ENCODE peak calls at places on chromosomes 3 and 15, in five cellular contexts. H is fibroblast of mammary gland, C is kidney epithelial cell, F is tibial artery, T is fibroblast of pulmonary artery. J is an unnamed sample.

GRCh38 chr15:51160484-51160883 is 65.8 kb upstream of the TNFAIP8L3 start:
- DNase-seq in H (no peak), C (no peak), F (no peak), T (no peak), J (no peak)

GRCh38 chr3:132135628-132136333 is 101.0 kb upstream of the CPNE4 start:
- DNase-seq in H (peak; percentile 98), C (peak; percentile 98), F (no peak), T (peak; percentile 88), J (peak; percentile 98)

GRCh38 chr3:161409069-161409468 is 37.8 kb upstream of the SPTSSB start:
- DNase-seq in H (peak; percentile 65), C (no peak), F (no peak), T (peak; percentile 63), J (no peak)

GRCh38 chr15:58643996-58644395 is 105.5 kb downstream of the ADAM10 start:
- DNase-seq in H (no peak), C (no peak), F (no peak), T (no peak), J (no peak)

GRCh38 chr3:29335438-29335837 is 54.6 kb downstream of the RBMS3 start:
- DNase-seq in H (peak; percentile 98), C (peak; percentile 95), F (peak; percentile 82), T (peak; percentile 99), J (peak; percentile 98)

GRCh38 chr15:57505949-57506391 is 85.7 kb upstream of the MYZAP start:
- DNase-seq in H (no peak), C (peak; percentile 67), F (peak; percentile 85), T (peak; percentile 82), J (no peak)

GRCh38 chr3:14019459-14019858 is 105.2 kb downstream of the CHCHD4 start:
- DNase-seq in H (no peak), C (no peak), F (no peak), T (no peak), J (no peak)

GRCh38 chr15:97648728-97649127 is 311.8 kb upstream of the ARRDC4 start:
- DNase-seq in H (no peak), C (no peak), F (no peak), T (no peak), J (no peak)

GRCh38 chr3:156722219-156722618 is 47.8 kb downstream of the TIPARP start:
- DNase-seq in H (no peak), C (no peak), F (no peak), T (no peak), J (no peak)

GRCh38 chr3:50503504-50503903 is at the start of gene CACNA2D2:
- DNase-seq in H (no peak), C (no peak), F (peak; percentile 79), T (no peak), J (no peak)

GRCh38 chr3:101170047-101170771 is 150.2 kb downstream of the IMPG2 start:
- DNase-seq in H (no peak), C (no peak), F (no peak), T (peak; percentile 22), J (no peak)

GRCh38 chr15:76376029-76376428 is 39.5 kb downstream of the ISL2 start:
- DNase-seq in H (no peak), C (no peak), F (no peak), T (no peak), J (no peak)

GRCh38 chr15:63156708-63157065 is 590 bp downstream of the RPS27L start:
- DNase-seq in H (peak; percentile 50), C (no peak), F (peak; percentile 72), T (peak; percentile 54), J (no peak)

GRCh38 chr3:47803478-47804025 is 614 bp downstream of the DHX30 start:
- DNase-seq in H (no peak), C (no peak), F (no peak), T (no peak), J (no peak)

GRCh38 chr3:24368605-24369004 is 126.0 kb downstream of the THRB start:
- DNase-seq in H (no peak), C (no peak), F (no peak), T (no peak), J (no peak)

GRCh38 chr3:184381261-184382224 is 1.7 kb downstream of the CHRD start:
- DNase-seq in H (no peak), C (no peak), F (peak; percentile 83), T (no peak), J (no peak)

GRCh38 chr3:87120850-87121249 is 106.3 kb upstream of the CHMP2B start:
- DNase-seq in H (no peak), C (no peak), F (no peak), T (no peak), J (no peak)

GRCh38 chr3:14130230-14130629 is 5.4 kb downstream of the TMEM43 start:
- DNase-seq in H (no peak), C (no peak), F (no peak), T (no peak), J (no peak)

GRCh38 chr3:139293665-139294023 is 50.2 kb upstream of the MRPS22 start:
- DNase-seq in H (no peak), C (no peak), F (no peak), T (no peak), J (no peak)

GRCh38 chr3:132285620-132285945 is 31.6 kb upstream of the ACP3 start:
- DNase-seq in H (no peak), C (no peak), F (no peak), T (no peak), J (no peak)

GRCh38 chr3:121883507-121883906 is 10.7 kb upstream of the SLC15A2 start:
- DNase-seq in H (peak; percentile 54), C (no peak), F (no peak), T (peak; percentile 54), J (no peak)

GRCh38 chr3:157572559-157573270 is 69.5 kb upstream of the VEPH1 start:
- DNase-seq in H (peak; percentile 71), C (no peak), F (no peak), T (peak; percentile 81), J (no peak)

GRCh38 chr3:52405601-52406115 is 39.2 kb downstream of the SEMA3G start:
- DNase-seq in H (no peak), C (no peak), F (peak; percentile 27), T (no peak), J (no peak)

GRCh38 chr3:13764161-13764560 is 115.7 kb downstream of the WNT7A start:
- DNase-seq in H (no peak), C (no peak), F (no peak), T (no peak), J (no peak)

GRCh38 chr3:187833799-187834578 is 88.7 kb upstream of the BCL6 start:
- DNase-seq in H (no peak), C (no peak), F (no peak), T (no peak), J (no peak)

GRCh38 chr3:13655074-13655913 is 106.4 kb downstream of the FBLN2 start:
- DNase-seq in H (peak; percentile 21), C (no peak), F (no peak), T (peak; percentile 38), J (no peak)

GRCh38 chr3:56855856-56856538 is 54.2 kb upstream of the ARHGEF3 start:
- DNase-seq in H (no peak), C (no peak), F (no peak), T (peak; percentile 42), J (no peak)

GRCh38 chr15:51621917-51622268 is 678 bp downstream of the DMXL2 start:
- DNase-seq in H (peak; percentile 59), C (no peak), F (peak; percentile 68), T (peak; percentile 67), J (peak; percentile 9)

GRCh38 chr15:90337256-90337655 is 14.8 kb upstream of the ZNF774 start:
- DNase-seq in H (no peak), C (no peak), F (no peak), T (no peak), J (no peak)

GRCh38 chr3:15272431-15273196 is 59.8 kb downstream of the SH3BP5 start:
- DNase-seq in H (no peak), C (no peak), F (no peak), T (peak; percentile 49), J (no peak)

DNA sequence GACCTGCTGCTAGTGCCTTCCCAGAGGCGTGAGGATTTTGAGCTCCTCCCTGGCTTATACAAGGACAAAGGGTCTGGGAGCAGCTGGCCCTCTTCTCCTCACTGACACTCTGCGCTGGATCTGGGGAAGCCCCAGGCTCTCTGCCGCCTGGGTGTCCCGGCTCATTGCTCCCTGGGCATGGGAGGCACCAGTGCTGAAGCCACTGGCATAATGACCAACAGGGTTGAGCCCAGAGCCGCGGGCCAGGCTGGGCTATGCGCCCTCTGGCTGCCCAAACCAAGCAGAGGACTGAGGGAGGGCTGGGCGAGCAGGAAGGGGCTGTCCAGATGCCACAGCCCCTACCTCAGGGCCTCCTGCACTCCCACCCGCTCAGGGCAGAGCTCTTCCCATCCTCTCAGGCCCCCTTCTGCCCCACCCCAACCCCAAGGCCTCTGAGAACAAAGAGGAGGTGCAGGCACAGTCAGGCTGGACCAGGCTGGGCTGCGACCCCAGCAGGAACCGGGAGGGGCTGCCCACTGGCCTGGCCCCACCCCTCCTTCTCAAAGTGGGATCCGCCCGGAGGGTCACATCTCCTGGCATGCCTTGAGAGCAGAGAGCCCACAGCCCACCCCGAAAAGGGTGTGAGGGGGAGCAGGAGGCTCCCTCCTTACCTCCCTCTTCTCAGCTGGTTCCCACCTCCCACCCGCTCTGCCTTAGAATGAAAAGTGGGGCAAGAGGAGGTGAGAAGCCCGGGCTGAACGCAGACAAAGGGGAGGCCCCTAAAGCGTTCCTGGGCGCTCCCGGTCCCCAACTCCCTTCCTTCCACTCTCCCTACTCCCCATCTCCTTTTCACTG is 1.5 kb downstream of the LINGO1 start:
- DNase-seq in H (no peak), C (no peak), F (no peak), T (no peak), J (no peak)
- TF ChIP-seq CTCF in H (no peak), C (peak; percentile 39), F (peak; percentile 26), T (peak; percentile 18), J (no peak)

GRCh38 chr15:65533057-65533752 is 2.9 kb downstream of the HACD3 start:
- DNase-seq in H (no peak), C (no peak), F (no peak), T (no peak), J (no peak)
- H3K4me3 ChIP-seq in H (no peak overlapping the region), C (no peak overlapping the region), F (no peak overlapping the region), T (no peak overlapping the region), J (no peak overlapping the region)

DNA sequence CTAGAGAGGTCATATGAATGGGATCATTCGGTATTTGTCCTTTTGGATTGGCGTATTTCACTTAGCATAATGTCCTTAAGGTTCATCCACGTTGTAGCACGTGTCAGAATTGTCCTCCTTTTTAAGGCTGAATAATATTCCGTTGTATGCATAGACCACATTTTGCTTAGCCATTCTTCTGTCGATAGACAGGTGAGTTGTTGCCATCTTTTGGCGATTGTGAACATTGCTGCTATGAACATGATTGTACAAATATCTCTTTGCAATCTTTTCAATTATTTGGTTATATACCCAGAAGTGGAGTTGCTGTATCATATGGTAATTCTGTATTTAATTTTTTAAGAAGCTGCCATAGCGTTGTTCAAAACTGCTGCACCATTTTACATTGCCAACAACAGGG is 52.4 kb upstream of the GOLGA8J start:
- DNase-seq in H (peak; percentile 15), C (no peak), F (no peak), T (peak; percentile 6), J (no peak)
- TF ChIP-seq CTCF in H (peak; percentile 15), C (no peak), F (no peak), T (no peak), J (no peak)

DNA sequence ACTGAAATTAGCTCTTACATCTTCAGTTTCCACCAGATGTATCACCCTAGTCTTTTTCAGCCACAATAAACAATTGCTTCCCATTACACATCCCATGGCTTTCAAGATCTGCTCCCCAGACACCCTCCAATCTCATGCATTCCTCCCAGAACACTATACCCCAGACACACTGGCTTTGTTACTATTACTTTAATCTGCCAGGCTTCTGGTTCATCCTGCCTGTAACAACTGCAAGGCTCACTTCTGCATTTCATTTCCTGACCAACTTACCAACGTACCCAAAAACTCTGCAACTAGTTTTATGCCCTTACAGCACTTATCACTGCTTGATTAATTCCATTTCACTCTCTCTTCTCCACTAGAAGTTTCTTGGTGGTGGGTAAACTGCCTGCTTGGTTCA is 2.9 kb downstream of the RPL22L1 start:
- DNase-seq in H (no peak), C (no peak), F (no peak), T (no peak), J (no peak)
- H3K4me3 ChIP-seq in H (peak overlapping the region; percentile 99), C (no peak overlapping the region), F (no peak overlapping the region), T (peak overlapping the region; percentile 81), J (peak overlapping the region; percentile 94)

J was measured in retinal pigment epithelial cell.